ENCODE peak calls at places on chromosomes 11 and 22, in four cellular contexts. One of them, this sample, is unnamed.

GRCh38 chr22:43848366-43849171 is 13.7 kb downstream of the SULT4A1 start:
- DNase-seq in A549: peak; percentile 16
- DNase-seq in left ventricle myocardium inferior: peak; percentile 36
- DNase-seq in uterus: no peak
- DNase-seq in this sample: peak; percentile 40

GRCh38 chr11:62553839-62554361 is 7.3 kb upstream of the AHNAK start:
- DNase-seq in A549: peak; percentile 78
- DNase-seq in left ventricle myocardium inferior: no peak
- DNase-seq in uterus: no peak
- DNase-seq in this sample: peak; percentile 76

GRCh38 chr11:131688056-131688693 is 317.8 kb downstream of the NTM start:
- DNase-seq in A549: peak; percentile 35
- DNase-seq in left ventricle myocardium inferior: peak; percentile 47
- DNase-seq in uterus: peak; percentile 38
- DNase-seq in this sample: no peak

GRCh38 chr11:130773436-130773835 is 142.8 kb downstream of the SNX19 start:
- DNase-seq in A549: no peak
- DNase-seq in left ventricle myocardium inferior: no peak
- DNase-seq in uterus: no peak
- DNase-seq in this sample: no peak

GRCh38 chr11:6377902-6378694 is 12.2 kb upstream of the SMPD1 start:
- DNase-seq in A549: no peak
- DNase-seq in left ventricle myocardium inferior: no peak
- DNase-seq in uterus: no peak
- DNase-seq in this sample: no peak

GRCh38 chr11:110897035-110897434 is 184.8 kb upstream of the ARHGAP20 start:
- DNase-seq in A549: no peak
- DNase-seq in left ventricle myocardium inferior: no peak
- DNase-seq in uterus: no peak
- DNase-seq in this sample: no peak

GRCh38 chr22:37823134-37823985 is at the start of gene GALR3:
- DNase-seq in A549: no peak
- DNase-seq in left ventricle myocardium inferior: no peak
- DNase-seq in uterus: no peak
- DNase-seq in this sample: no peak

GRCh38 chr22:32204211-32204855 is 540 bp downstream of the RFPL2 start:
- DNase-seq in A549: peak; percentile 36
- DNase-seq in left ventricle myocardium inferior: no peak
- DNase-seq in uterus: no peak
- DNase-seq in this sample: no peak

GRCh38 chr11:96964661-96965060 is 574.8 kb downstream of the JRKL start:
- DNase-seq in A549: peak; percentile 1
- DNase-seq in left ventricle myocardium inferior: no peak
- DNase-seq in uterus: no peak
- DNase-seq in this sample: no peak

GRCh38 chr11:47131136-47131535 is 45.5 kb downstream of the ARFGAP2 start:
- DNase-seq in A549: no peak
- DNase-seq in left ventricle myocardium inferior: no peak
- DNase-seq in uterus: no peak
- DNase-seq in this sample: no peak

GRCh38 chr22:33139937-33140336 is 81.8 kb upstream of the SYN3 start:
- DNase-seq in A549: no peak
- DNase-seq in left ventricle myocardium inferior: no peak
- DNase-seq in uterus: no peak
- DNase-seq in this sample: no peak

GRCh38 chr22:37951305-37951704 is 2.1 kb downstream of the C22orf23 start:
- DNase-seq in A549: peak; percentile 45
- DNase-seq in left ventricle myocardium inferior: no peak
- DNase-seq in uterus: no peak
- DNase-seq in this sample: no peak

GRCh38 chr11:8720868-8721739 is 38.5 kb downstream of the RPL27A start:
- DNase-seq in A549: no peak
- DNase-seq in left ventricle myocardium inferior: no peak
- DNase-seq in uterus: no peak
- DNase-seq in this sample: no peak

GRCh38 chr22:49494555-49494954 is 333.1 kb downstream of the BRD1 start:
- DNase-seq in A549: no peak
- DNase-seq in left ventricle myocardium inferior: no peak
- DNase-seq in uterus: no peak
- DNase-seq in this sample: no peak

GRCh38 chr11:2130881-2131352 is 8.3 kb downstream of the IGF2 start:
- DNase-seq in A549: no peak
- DNase-seq in left ventricle myocardium inferior: no peak
- DNase-seq in uterus: no peak
- DNase-seq in this sample: no peak

GRCh38 chr11:44607324-44607962 is 42.0 kb downstream of the CD82 start:
- DNase-seq in A549: no peak
- DNase-seq in left ventricle myocardium inferior: no peak
- DNase-seq in uterus: no peak
- DNase-seq in this sample: no peak

GRCh38 chr11:117976445-117976844 is 9.7 kb upstream of the IL10RA start:
- DNase-seq in A549: no peak
- DNase-seq in left ventricle myocardium inferior: no peak
- DNase-seq in uterus: no peak
- DNase-seq in this sample: no peak

GRCh38 chr11:117217141-117217609 is 14.7 kb downstream of the PCSK7 start:
- DNase-seq in A549: no peak
- DNase-seq in left ventricle myocardium inferior: no peak
- DNase-seq in uterus: peak; percentile 30
- DNase-seq in this sample: peak; percentile 46